ENCODE peak calls at places on chromosomes 13 and 19, in four cellular contexts. One of them, this sample, is unnamed. For H3K4me1, the result is how much of the 10 kb centered on the place peaks cover.

GRCh38 chr13:46655727-46656180 is 102.8 kb downstream of the LRCH1 start:
- DNase-seq in body of pancreas: peak
- DNase-seq in spleen: no peak
- DNase-seq in upper lobe of left lung: no peak
- DNase-seq in this sample: no peak

GRCh38 chr13:40653558-40654318 is 12.7 kb downstream of the FOXO1 start:
- DNase-seq in body of pancreas: no peak
- DNase-seq in spleen: no peak
- DNase-seq in upper lobe of left lung: no peak
- DNase-seq in this sample: no peak

GRCh38 chr13:25971499-25972145 is 80.2 kb downstream of the SHISA2 start:
- DNase-seq in body of pancreas: no peak
- DNase-seq in spleen: peak
- DNase-seq in upper lobe of left lung: no peak
- DNase-seq in this sample: no peak

GRCh38 chr19:16319466-16319865 is 5.2 kb upstream of the KLF2 start:
- DNase-seq in body of pancreas: no peak
- DNase-seq in spleen: no peak
- DNase-seq in upper lobe of left lung: no peak
- DNase-seq in this sample: no peak

GRCh38 chr13:20264271-20265018 is 32.3 kb upstream of the GJB6 start:
- DNase-seq in body of pancreas: no peak
- DNase-seq in spleen: no peak
- DNase-seq in upper lobe of left lung: no peak
- DNase-seq in this sample: no peak

GRCh38 chr13:19673473-19674430 is 40.3 kb downstream of the MPHOSPH8 start:
- DNase-seq in body of pancreas: no peak
- DNase-seq in spleen: no peak
- DNase-seq in upper lobe of left lung: no peak
- DNase-seq in this sample: no peak

GRCh38 chr19:11657307-11657706 is 60.0 kb downstream of the ZNF627 start:
- DNase-seq in body of pancreas: no peak
- DNase-seq in spleen: no peak
- DNase-seq in upper lobe of left lung: no peak
- DNase-seq in this sample: no peak

GRCh38 chr19:30214651-30215051 is 157.5 kb upstream of the ZNF536 start:
- DNase-seq in body of pancreas: no peak
- DNase-seq in spleen: no peak
- DNase-seq in upper lobe of left lung: no peak
- DNase-seq in this sample: no peak

GRCh38 chr13:31909889-31910551 is 121.6 kb upstream of the FRY start:
- DNase-seq in body of pancreas: peak
- DNase-seq in spleen: no peak
- DNase-seq in upper lobe of left lung: peak
- DNase-seq in this sample: no peak

GRCh38 chr19:6718741-6719539 is 1.5 kb downstream of the C3 start:
- DNase-seq in body of pancreas: no peak
- DNase-seq in spleen: no peak
- DNase-seq in upper lobe of left lung: peak
- DNase-seq in this sample: no peak

GRCh38 chr19:1066251-1066747 is 668 bp upstream of the ARHGAP45 start:
- DNase-seq in body of pancreas: no peak
- DNase-seq in spleen: peak
- DNase-seq in upper lobe of left lung: no peak
- DNase-seq in this sample: no peak
- H3K4me1 ChIP-seq in body of pancreas: under half
- H3K4me1 ChIP-seq in spleen: half or more
- H3K4me1 ChIP-seq in upper lobe of left lung: half or more
- H3K4me1 ChIP-seq in this sample: under half

GRCh38 chr19:48644355-48644754 is 1.6 kb downstream of the CA11 start:
- DNase-seq in body of pancreas: no peak
- DNase-seq in spleen: no peak
- DNase-seq in upper lobe of left lung: no peak
- DNase-seq in this sample: no peak

GRCh38 chr19:48646912-48647216 is 877 bp upstream of the CA11 start:
- DNase-seq in body of pancreas: no peak
- DNase-seq in spleen: no peak
- DNase-seq in upper lobe of left lung: no peak
- DNase-seq in this sample: no peak

GRCh38 chr19:48646192-48646911 is 365 bp upstream of the CA11 start:
- DNase-seq in body of pancreas: peak
- DNase-seq in spleen: peak
- DNase-seq in upper lobe of left lung: peak
- DNase-seq in this sample: peak

GRCh38 chr19:48645652-48646191 is at the start of gene CA11:
- DNase-seq in body of pancreas: no peak
- DNase-seq in spleen: peak
- DNase-seq in upper lobe of left lung: no peak
- DNase-seq in this sample: no peak

DNA sequence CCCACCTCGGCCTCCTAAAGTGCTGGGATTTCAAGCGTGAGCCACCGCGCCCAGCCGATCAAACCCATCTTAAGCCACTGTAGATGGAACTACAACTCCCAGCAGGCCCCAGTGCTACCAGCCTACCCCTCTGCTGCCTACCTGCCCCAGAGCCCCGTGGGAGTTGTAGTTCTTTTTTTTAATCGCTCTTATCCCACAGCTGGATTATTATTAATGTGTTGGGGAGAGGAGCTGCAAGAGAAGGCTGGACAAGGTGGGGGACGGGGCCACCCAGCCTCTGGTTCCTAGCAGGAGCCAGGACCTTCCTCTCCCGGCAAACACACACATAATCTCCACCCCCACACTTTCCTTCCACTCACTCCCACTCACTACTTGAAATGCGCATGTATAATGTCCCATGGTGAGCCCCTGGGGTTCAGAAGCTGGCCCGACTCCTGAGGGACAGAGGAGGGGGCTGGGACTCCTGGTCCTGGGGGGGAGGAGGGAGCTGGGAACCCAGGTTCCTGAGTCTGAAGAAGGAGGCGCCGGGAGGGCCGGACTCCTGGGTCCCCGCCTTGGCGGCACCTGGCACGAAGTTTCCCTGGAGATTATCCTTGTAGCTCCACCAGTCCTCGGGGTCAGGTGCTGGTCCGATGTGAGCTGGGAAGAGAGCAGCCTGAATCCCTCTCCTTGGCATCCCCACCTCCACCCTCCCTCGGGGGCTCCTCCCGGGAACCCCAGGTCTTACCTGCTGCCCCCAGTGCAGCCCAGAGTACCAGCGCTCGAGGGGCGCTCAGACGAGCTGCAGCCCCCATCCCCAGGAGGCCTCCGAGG is 942 bp downstream of the CA11 start:
- DNase-seq in body of pancreas: peak
- DNase-seq in spleen: peak
- DNase-seq in upper lobe of left lung: peak
- DNase-seq in this sample: peak
- TF ChIP-seq POLR2A in body of pancreas: no peak
- TF ChIP-seq POLR2A in spleen: no peak
- TF ChIP-seq POLR2A in upper lobe of left lung: no peak
- TF ChIP-seq POLR2A in this sample: peak

GRCh38 chr13:99057310-99057975 is 79.6 kb upstream of the DOCK9 start:
- DNase-seq in body of pancreas: no peak
- DNase-seq in spleen: no peak
- DNase-seq in upper lobe of left lung: no peak
- DNase-seq in this sample: no peak
- H3K4me1 ChIP-seq in body of pancreas: under half
- H3K4me1 ChIP-seq in spleen: under half
- H3K4me1 ChIP-seq in upper lobe of left lung: under half
- H3K4me1 ChIP-seq in this sample: under half

GRCh38 chr19:58516964-58517833 is 2.4 kb downstream of the ZBTB45 start:
- DNase-seq in body of pancreas: no peak
- DNase-seq in spleen: no peak
- DNase-seq in upper lobe of left lung: no peak
- DNase-seq in this sample: no peak

GRCh38 chr19:58519087-58519354 is 589 bp downstream of the ZBTB45 start:
- DNase-seq in body of pancreas: peak
- DNase-seq in spleen: no peak
- DNase-seq in upper lobe of left lung: peak
- DNase-seq in this sample: peak

GRCh38 chr19:58519355-58520256 is at the start of gene ZBTB45:
- DNase-seq in body of pancreas: peak
- DNase-seq in spleen: peak
- DNase-seq in upper lobe of left lung: peak
- DNase-seq in this sample: peak

GRCh38 chr19:58520257-58520599 is 618 bp upstream of the ZBTB45 start:
- DNase-seq in body of pancreas: no peak
- DNase-seq in spleen: no peak
- DNase-seq in upper lobe of left lung: no peak
- DNase-seq in this sample: no peak

GRCh38 chr19:58518261-58519086 is 1.1 kb downstream of the ZBTB45 start:
- DNase-seq in body of pancreas: no peak
- DNase-seq in spleen: no peak
- DNase-seq in upper lobe of left lung: no peak
- DNase-seq in this sample: no peak
- TF ChIP-seq POLR2A in body of pancreas: no peak
- TF ChIP-seq POLR2A in spleen: no peak
- TF ChIP-seq POLR2A in upper lobe of left lung: no peak
- TF ChIP-seq POLR2A in this sample: no peak

GRCh38 chr19:49102303-49102702 is 11.9 kb upstream of the LIN7B start:
- DNase-seq in body of pancreas: no peak
- DNase-seq in spleen: no peak
- DNase-seq in upper lobe of left lung: no peak
- DNase-seq in this sample: no peak

GRCh38 chr19:49101160-49101559 is 13.0 kb upstream of the LIN7B start:
- DNase-seq in body of pancreas: no peak
- DNase-seq in spleen: no peak
- DNase-seq in upper lobe of left lung: no peak
- DNase-seq in this sample: no peak

GRCh38 chr19:49098795-49099194 is 13.5 kb downstream of the SNRNP70 start:
- DNase-seq in body of pancreas: no peak
- DNase-seq in spleen: no peak
- DNase-seq in upper lobe of left lung: no peak
- DNase-seq in this sample: no peak

GRCh38 chr19:49094505-49095482 is 9.5 kb downstream of the SNRNP70 start:
- DNase-seq in body of pancreas: no peak
- DNase-seq in spleen: no peak
- DNase-seq in upper lobe of left lung: no peak
- DNase-seq in this sample: peak

GRCh38 chr19:49097453-49098288 is 12.4 kb downstream of the SNRNP70 start:
- DNase-seq in body of pancreas: peak
- DNase-seq in spleen: peak
- DNase-seq in upper lobe of left lung: peak
- DNase-seq in this sample: peak
- H3K4me1 ChIP-seq in body of pancreas: under half
- H3K4me1 ChIP-seq in spleen: under half
- H3K4me1 ChIP-seq in upper lobe of left lung: under half
- H3K4me1 ChIP-seq in this sample: under half

GRCh38 chr19:8001995-8002849 is 3.2 kb downstream of the ELAVL1 start:
- DNase-seq in body of pancreas: peak
- DNase-seq in spleen: peak
- DNase-seq in upper lobe of left lung: peak
- DNase-seq in this sample: peak

GRCh38 chr19:8005534-8006256 is at the start of gene ELAVL1:
- DNase-seq in body of pancreas: peak
- DNase-seq in spleen: peak
- DNase-seq in upper lobe of left lung: peak
- DNase-seq in this sample: peak

GRCh38 chr19:8001651-8001994 is 3.8 kb downstream of the ELAVL1 start:
- DNase-seq in body of pancreas: peak
- DNase-seq in spleen: no peak
- DNase-seq in upper lobe of left lung: no peak
- DNase-seq in this sample: no peak

GRCh38 chr19:8004001-8004400 is 1.4 kb downstream of the ELAVL1 start:
- DNase-seq in body of pancreas: no peak
- DNase-seq in spleen: no peak
- DNase-seq in upper lobe of left lung: no peak
- DNase-seq in this sample: no peak

DNA sequence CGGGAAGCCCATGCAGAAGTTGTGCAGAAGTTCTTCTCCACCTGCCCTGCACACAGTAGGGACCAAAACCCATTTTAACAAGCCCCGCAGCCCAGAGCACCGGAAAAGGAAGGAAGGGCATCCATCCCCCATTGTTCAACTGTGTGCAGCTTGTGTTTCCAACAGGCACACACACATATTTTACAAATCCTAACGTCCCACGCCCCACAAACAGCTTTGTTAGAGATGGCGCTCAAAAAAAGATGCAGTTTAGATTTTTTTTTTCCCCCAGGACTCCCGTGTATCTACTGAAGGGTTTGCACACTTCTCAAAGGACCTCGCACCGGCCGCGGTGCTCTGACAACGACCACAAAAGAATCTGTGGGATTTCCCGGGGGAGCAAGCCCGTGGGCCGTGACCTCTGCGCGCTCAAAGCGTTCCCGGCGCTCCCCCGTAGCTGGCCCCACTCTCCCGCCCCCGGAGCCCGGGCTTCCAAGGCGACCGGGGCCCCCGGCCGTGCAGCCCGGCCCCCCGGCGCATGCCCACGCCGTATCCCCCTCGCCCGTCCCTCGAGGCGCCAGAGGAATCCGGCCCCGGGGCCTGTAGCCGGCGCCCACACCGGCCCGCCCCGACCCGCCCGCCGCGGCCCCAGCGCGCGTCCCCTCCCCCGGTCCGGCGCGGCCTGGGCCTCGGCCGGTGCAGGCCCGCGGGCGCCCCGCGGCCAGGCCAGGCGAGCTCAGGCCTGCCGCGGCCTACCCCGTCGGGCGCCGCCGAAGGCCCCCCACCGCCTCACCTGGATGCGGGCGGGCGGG is 523 bp downstream of the ELAVL1 start:
- DNase-seq in body of pancreas: no peak
- DNase-seq in spleen: no peak
- DNase-seq in upper lobe of left lung: no peak
- DNase-seq in this sample: no peak
- TF ChIP-seq POLR2A in body of pancreas: no peak
- TF ChIP-seq POLR2A in spleen: no peak
- TF ChIP-seq POLR2A in upper lobe of left lung: no peak
- TF ChIP-seq POLR2A in this sample: no peak

DNA sequence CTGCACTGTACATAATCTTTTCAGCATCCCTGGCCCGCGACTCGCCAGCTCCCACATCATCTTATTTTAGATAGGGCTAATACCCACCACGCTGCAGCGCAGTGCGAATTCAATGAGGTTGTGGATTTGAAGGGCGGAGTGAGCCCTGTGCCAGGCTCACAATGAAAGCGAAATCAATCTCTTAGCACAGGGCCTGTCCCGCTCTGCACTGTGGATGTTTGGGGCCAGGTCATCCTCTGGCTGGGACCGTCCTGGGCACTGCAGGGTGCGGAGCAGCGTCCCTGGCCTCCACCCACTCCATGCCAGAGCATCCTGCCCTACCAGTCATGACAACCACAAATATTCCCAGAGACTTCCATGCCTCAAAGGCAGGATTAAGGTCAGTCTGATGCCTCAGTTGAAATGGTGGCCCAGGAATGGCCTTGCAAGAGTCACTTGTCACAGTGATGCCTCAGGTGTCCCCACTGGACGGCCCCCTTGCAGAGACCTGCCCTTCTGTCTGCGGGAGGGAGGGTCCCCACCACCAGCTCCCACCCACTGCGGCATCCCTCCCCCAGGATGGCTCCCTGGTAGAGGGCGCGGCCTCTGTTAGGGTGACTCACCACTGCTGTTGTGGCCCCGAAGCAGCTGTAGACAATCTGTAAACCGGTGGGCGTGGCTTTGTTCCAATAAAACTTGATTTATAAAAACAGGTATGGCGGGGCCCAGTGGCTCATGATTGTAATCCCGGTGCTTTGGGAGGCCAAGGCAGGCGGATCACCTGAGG is 5.6 kb downstream of the UHRF1 start:
- DNase-seq in body of pancreas: no peak
- DNase-seq in spleen: peak
- DNase-seq in upper lobe of left lung: peak
- DNase-seq in this sample: no peak
- H3K4me1 ChIP-seq in body of pancreas: under half
- H3K4me1 ChIP-seq in spleen: half or more
- H3K4me1 ChIP-seq in upper lobe of left lung: under half
- H3K4me1 ChIP-seq in this sample: under half